ENCODE peak calls at places on chromosomes 1 and 21, in nine cellular contexts. I is LoVo; U is ELR; B is activated naive CD8-positive, alpha-beta T cell treated with anti-CD3 and anti-CD28 coated beads, Interleukin-2, amount 50 U/mL, for 24 hours; F is fibroblast of mammary gland; O is glomerular endothelial cell; K is GDM1; D is amniotic stem cell; R is T47D. H is an unnamed sample.

GRCh38 chr1:38569932-38570356 is 289.6 kb downstream of the RRAGC start:
- DNase-seq in F (no peak), I (no peak), O (no peak), B (no peak), U (no peak), R (no peak), D (no peak), K (no peak), H (no peak)

GRCh38 chr21:34844033-34844923 is 175.5 kb downstream of the CLIC6 start:
- DNase-seq in D (no peak), O (no peak), B (no peak), F (peak; percentile 68), K (no peak), I (no peak), R (no peak), U (no peak), H (peak; percentile 51)

GRCh38 chr1:58620926-58621325 is 43.9 kb upstream of the TACSTD2 start:
- DNase-seq in B (no peak), D (no peak), O (no peak), K (peak; percentile 8), F (no peak), R (peak; percentile 81), U (peak; percentile 21), I (no peak), H (no peak)

GRCh38 chr1:145918992-145919939 is 749 bp upstream of the PEX11B start:
- DNase-seq in B (peak; percentile 50), O (no peak), U (peak; percentile 78), F (peak; percentile 79), I (peak; percentile 68), D (no peak), K (no peak), R (peak; percentile 77), H (peak; percentile 43)

GRCh38 chr1:54054438-54054749 is 986 bp downstream of the TCEANC2 start:
- DNase-seq in D (no peak), U (no peak), R (no peak), B (no peak), K (no peak), O (no peak), F (no peak), I (no peak), H (no peak)

GRCh38 chr1:36553591-36554417 is 71.1 kb upstream of the CSF3R start:
- DNase-seq in F (peak; percentile 43), R (peak; percentile 79), O (no peak), U (peak; percentile 72), B (peak; percentile 79), K (peak; percentile 30), I (peak; percentile 41), D (peak; percentile 34), H (peak; percentile 25)

GRCh38 chr1:44328767-44329416 is 26.2 kb downstream of the ERI3 start:
- DNase-seq in U (no peak), F (no peak), O (no peak), K (no peak), I (no peak), B (no peak), D (no peak), R (no peak), H (no peak)

GRCh38 chr1:34759472-34760357 is at the start of gene GJB4:
- DNase-seq in F (no peak), B (no peak), I (peak; percentile 82), O (no peak), U (peak; percentile 13), R (no peak), D (no peak), K (no peak), H (no peak)

GRCh38 chr1:76959581-76959980 is 92.3 kb downstream of the ST6GALNAC5 start:
- DNase-seq in O (no peak), F (peak; percentile 54), D (no peak), I (no peak), K (no peak), B (no peak), U (no peak), R (no peak), H (no peak)

GRCh38 chr1:218347713-218348627 is 2.8 kb downstream of the TGFB2 start:
- DNase-seq in U (peak; percentile 33), O (no peak), I (no peak), R (peak; percentile 72), F (peak; percentile 11), B (no peak), K (no peak), D (no peak), H (peak; percentile 74)

GRCh38 chr21:45588086-45588825 is 46.0 kb upstream of the SLC19A1 start:
- DNase-seq in I (no peak), K (no peak), F (no peak), O (no peak), D (no peak), B (no peak), U (no peak), R (no peak), H (no peak)